ENCODE peak calls at places on chromosomes 3 and 15, in nine cellular contexts. V is HS-27A, A is NCI-H510A, M is fibroblast of the conjunctiva, W is choroid plexus epithelial cell, D is right atrium auricular region, E is activated T-cell treated with anti-CD3 and anti-CD28 coated beads for 48 hours, P is psoas muscle, G is nucleus accumbens. Y is an unnamed sample.

GRCh38 chr15:43133429-43134156 is at the start of gene TMEM62:
- DNase-seq in V (no peak), A (peak), M (no peak), W (peak), D (peak), E (peak), P (peak), G (peak), Y (no peak)

GRCh38 chr3:155991847-155992246 is 121.4 kb downstream of the GMPS start:
- DNase-seq in V (no peak), A (no peak), M (no peak), W (no peak), D (no peak), E (no peak), P (no peak), G (no peak), Y (no peak)

GRCh38 chr15:51171578-51171932 is 76.8 kb upstream of the TNFAIP8L3 start:
- DNase-seq in V (no peak), A (no peak), M (no peak), W (no peak), D (peak), E (no peak), P (no peak), G (no peak), Y (no peak)

GRCh38 chr15:93067649-93068085 is 21.3 kb downstream of the RGMA start:
- DNase-seq in V (no peak), A (no peak), M (no peak), W (no peak), D (no peak), E (no peak), P (peak), G (no peak), Y (no peak)

GRCh38 chr3:10669490-10670048 is 146.5 kb upstream of the SLC6A11 start:
- DNase-seq in V (no peak), A (no peak), M (no peak), W (no peak), D (no peak), E (no peak), P (no peak), G (no peak), Y (no peak)

GRCh38 chr3:125141596-125142417 is 70.7 kb downstream of the SLC12A8 start:
- DNase-seq in V (no peak), A (no peak), M (no peak), W (peak), D (no peak), E (peak), P (peak), G (peak), Y (no peak)

GRCh38 chr15:95520511-95520910 is 810.0 kb upstream of the NR2F2 start:
- DNase-seq in V (no peak), A (no peak), M (no peak), W (no peak), D (no peak), E (no peak), P (no peak), G (no peak), Y (no peak)

GRCh38 chr3:42729404-42730145 is 27.0 kb upstream of the HHATL start:
- DNase-seq in V (no peak), A (no peak), M (no peak), W (peak), D (peak), E (no peak), P (no peak), G (no peak), Y (no peak)

GRCh38 chr15:78156653-78157052 is 7.5 kb downstream of the IDH3A start:
- DNase-seq in V (no peak), A (no peak), M (no peak), W (no peak), D (no peak), E (no peak), P (no peak), G (no peak), Y (no peak)

GRCh38 chr3:116517308-116517707 is 72.0 kb upstream of the LSAMP start:
- DNase-seq in V (no peak), A (no peak), M (no peak), W (peak), D (no peak), E (no peak), P (no peak), G (no peak), Y (peak)